ENCODE peak calls at places on chromosomes 16 and 17, in six cellular contexts. One of them, this sample, is unnamed.

GRCh38 chr16:4373356-4373908 is 1.8 kb downstream of the VASN start:
- DNase-seq in retina: no peak
- DNase-seq in NCI-H1417: no peak
- DNase-seq in AG08396: no peak
- DNase-seq in NT2/D1: no peak
- DNase-seq in globus pallidus: no peak
- DNase-seq in this sample: no peak

GRCh38 chr16:49811630-49812334 is 44.1 kb downstream of the ZNF423 start:
- DNase-seq in retina: peak
- DNase-seq in NCI-H1417: no peak
- DNase-seq in AG08396: no peak
- DNase-seq in NT2/D1: no peak
- DNase-seq in globus pallidus: peak
- DNase-seq in this sample: no peak

GRCh38 chr16:10391339-10391738 is 5.5 kb downstream of the ATF7IP2 start:
- DNase-seq in retina: no peak
- DNase-seq in NCI-H1417: no peak
- DNase-seq in AG08396: no peak
- DNase-seq in NT2/D1: no peak
- DNase-seq in globus pallidus: no peak
- DNase-seq in this sample: no peak

GRCh38 chr16:11780988-11781680 is 15.9 kb downstream of the ZC3H7A start:
- DNase-seq in retina: peak
- DNase-seq in NCI-H1417: no peak
- DNase-seq in AG08396: no peak
- DNase-seq in NT2/D1: no peak
- DNase-seq in globus pallidus: no peak
- DNase-seq in this sample: no peak

GRCh38 chr16:23836078-23836403 is 258 bp downstream of the PRKCB start:
- DNase-seq in retina: peak
- DNase-seq in NCI-H1417: no peak
- DNase-seq in AG08396: no peak
- DNase-seq in NT2/D1: no peak
- DNase-seq in globus pallidus: no peak
- DNase-seq in this sample: no peak

GRCh38 chr16:17367034-17367433 is 103.7 kb downstream of the XYLT1 start:
- DNase-seq in retina: no peak
- DNase-seq in NCI-H1417: no peak
- DNase-seq in AG08396: no peak
- DNase-seq in NT2/D1: no peak
- DNase-seq in globus pallidus: no peak
- DNase-seq in this sample: no peak

GRCh38 chr17:36602924-36603384 is 1.6 kb downstream of the MRM1 start:
- DNase-seq in retina: peak
- DNase-seq in NCI-H1417: peak
- DNase-seq in AG08396: peak
- DNase-seq in NT2/D1: peak
- DNase-seq in globus pallidus: peak
- DNase-seq in this sample: no peak

GRCh38 chr17:6752068-6752909 is 3.6 kb upstream of the XAF1 start:
- DNase-seq in retina: no peak
- DNase-seq in NCI-H1417: no peak
- DNase-seq in AG08396: peak
- DNase-seq in NT2/D1: no peak
- DNase-seq in globus pallidus: peak
- DNase-seq in this sample: peak

GRCh38 chr16:57261806-57262205 is 16.7 kb downstream of the ARL2BP start:
- DNase-seq in retina: no peak
- DNase-seq in NCI-H1417: no peak
- DNase-seq in AG08396: no peak
- DNase-seq in NT2/D1: no peak
- DNase-seq in globus pallidus: no peak
- DNase-seq in this sample: no peak

GRCh38 chr16:88943131-88943664 is 33.8 kb downstream of the CBFA2T3 start:
- DNase-seq in retina: no peak
- DNase-seq in NCI-H1417: no peak
- DNase-seq in AG08396: no peak
- DNase-seq in NT2/D1: no peak
- DNase-seq in globus pallidus: no peak
- DNase-seq in this sample: no peak

GRCh38 chr16:10126686-10127085 is 55.5 kb downstream of the GRIN2A start:
- DNase-seq in retina: no peak
- DNase-seq in NCI-H1417: no peak
- DNase-seq in AG08396: peak
- DNase-seq in NT2/D1: no peak
- DNase-seq in globus pallidus: peak
- DNase-seq in this sample: no peak

GRCh38 chr17:4934173-4934979 is 2.3 kb downstream of the GP1BA start:
- DNase-seq in retina: no peak
- DNase-seq in NCI-H1417: no peak
- DNase-seq in AG08396: peak
- DNase-seq in NT2/D1: no peak
- DNase-seq in globus pallidus: no peak
- DNase-seq in this sample: no peak

This sample was measured in AG09309.